ENCODE peak calls at places on chromosomes 13 and 19, in six cellular contexts. K is LNCaP clone FGC, W is heart left ventricle, U is MM.1S, P is lower leg skin, R is activated B cell treated with CpG ODN at 0.5 μM for 24 hours. G is an unnamed sample.
A peak's percentile ranks its signal among the peaks of the same experiment; 100 is the strongest.

GRCh38 chr19:1244693-1245451 is 3.3 kb downstream of the ATP5F1D start:
- DNase-seq in K (no peak), W (peak; percentile 92), U (no peak), P (peak; percentile 94), R (no peak), G (peak; percentile 92)

GRCh38 chr13:38394777-38395504 is 45.3 kb downstream of the UFM1 start:
- DNase-seq in K (no peak), W (no peak), U (no peak), P (no peak), R (no peak), G (no peak)

GRCh38 chr19:45097776-45098520 is 5.0 kb downstream of the PPP1R37 start:
- DNase-seq in K (no peak), W (peak; percentile 78), U (no peak), P (peak; percentile 94), R (no peak), G (peak; percentile 82)

GRCh38 chr19:37551123-37551993 is 43.2 kb downstream of the ZNF571 start:
- DNase-seq in K (no peak), W (peak; percentile 70), U (no peak), P (peak; percentile 84), R (peak; percentile 70), G (peak; percentile 29)

GRCh38 chr13:79799049-79799448 is 318.1 kb downstream of the NDFIP2 start:
- DNase-seq in K (no peak), W (no peak), U (no peak), P (no peak), R (no peak), G (no peak)

GRCh38 chr13:99596180-99596579 is 94.9 kb downstream of the TM9SF2 start:
- DNase-seq in K (no peak), W (no peak), U (no peak), P (no peak), R (no peak), G (no peak)

GRCh38 chr19:44664976-44665375 is 6.3 kb upstream of the CEACAM19 start:
- DNase-seq in K (no peak), W (no peak), U (no peak), P (no peak), R (no peak), G (no peak)

GRCh38 chr19:33401683-33402420 is 28.3 kb downstream of the CEBPG start:
- DNase-seq in K (no peak), W (no peak), U (no peak), P (no peak), R (no peak), G (no peak)

GRCh38 chr13:62046512-62046911 is 630.9 kb upstream of the PCDH20 start:
- DNase-seq in K (no peak), W (no peak), U (no peak), P (no peak), R (no peak), G (no peak)

GRCh38 chr13:41601718-41602445 is 144.5 kb downstream of the RGCC start:
- DNase-seq in K (no peak), W (no peak), U (no peak), P (no peak), R (no peak), G (no peak)

GRCh38 chr13:50451609-50452008 is 391.9 kb downstream of the DLEU7 start:
- DNase-seq in K (no peak), W (no peak), U (no peak), P (no peak), R (no peak), G (no peak)

GRCh38 chr13:71864094-71864980 is 2.7 kb downstream of the DACH1 start:
- DNase-seq in K (no peak), W (peak; percentile 54), U (no peak), P (no peak), R (no peak), G (peak; percentile 89)

GRCh38 chr19:17327068-17327653 is 7.5 kb downstream of the ANO8 start:
- DNase-seq in K (no peak), W (no peak), U (no peak), P (no peak), R (no peak), G (no peak)

GRCh38 chr13:45496942-45497341 is 32.2 kb downstream of the COG3 start:
- DNase-seq in K (no peak), W (no peak), U (no peak), P (no peak), R (no peak), G (no peak)

GRCh38 chr13:93730780-93731179 is 504.2 kb downstream of the GPC6 start:
- DNase-seq in K (no peak), W (no peak), U (no peak), P (no peak), R (no peak), G (no peak)

GRCh38 chr19:2524361-2524839 is 48.5 kb downstream of the GADD45B start:
- DNase-seq in K (no peak), W (no peak), U (no peak), P (no peak), R (no peak), G (no peak)

GRCh38 chr19:44344255-44344654 is 12.2 kb downstream of the ZNF112 start:
- DNase-seq in K (no peak), W (no peak), U (peak; percentile 59), P (no peak), R (no peak), G (no peak)

DNA sequence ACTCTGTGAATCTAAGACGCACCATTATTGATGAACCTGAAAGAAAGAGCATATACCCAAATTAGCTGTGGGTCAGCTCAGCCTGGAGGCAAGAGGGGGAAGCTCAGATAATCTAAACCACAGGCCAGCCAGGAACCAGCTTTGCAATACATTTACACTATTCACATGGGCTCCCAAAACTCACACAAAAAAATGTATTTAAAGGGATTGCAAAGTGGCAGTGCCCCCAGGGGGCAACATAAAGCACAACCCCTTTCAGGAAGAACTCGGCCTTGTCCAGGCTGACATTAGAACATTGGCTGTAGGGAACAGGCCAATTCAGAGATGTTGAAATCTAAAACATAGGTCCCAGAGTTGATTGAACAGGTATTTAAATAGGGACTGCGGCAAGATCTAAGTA is 3.2 kb upstream of the PROZ start:
- DNase-seq in K (no peak), W (no peak), U (no peak), P (peak; percentile 67), R (no peak), G (no peak)
- TF ChIP-seq CTCF in K (no peak), W (no peak), U (no peak), P (no peak), R (no peak), G (no peak)

DNA sequence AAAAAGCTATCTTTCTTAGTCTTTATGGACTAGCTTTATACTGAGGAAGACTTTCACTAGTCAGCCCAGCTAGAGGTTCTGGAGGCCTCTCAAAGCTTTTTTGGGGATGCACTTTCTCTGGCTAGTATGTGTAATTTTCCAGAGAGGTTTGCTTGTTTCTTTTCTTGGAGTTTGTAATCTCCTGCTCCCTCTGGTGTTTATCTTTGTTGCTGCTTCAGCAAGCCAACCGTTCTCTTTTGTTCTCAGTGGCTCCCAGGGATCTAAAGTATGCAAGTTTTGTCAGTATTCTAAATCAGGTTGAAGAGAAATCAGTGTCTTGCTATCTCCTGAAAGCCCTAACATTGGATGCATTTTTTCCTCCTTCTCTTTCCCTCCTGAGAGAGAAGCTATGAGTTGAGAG is 121.1 kb upstream of the MYO16 start:
- DNase-seq in K (no peak), W (no peak), U (no peak), P (no peak), R (no peak), G (no peak)
- TF ChIP-seq CTCF in K (peak; percentile 46), W (peak; percentile 32), U (peak; percentile 7), P (no peak), R (no peak), G (peak; percentile 6)

GRCh38 chr13:100675660-100676129 is 1.1 kb upstream of the TMTC4 start:
- DNase-seq in K (no peak), W (no peak), U (no peak), P (no peak), R (no peak), G (no peak)

GRCh38 chr13:100673831-100674362 is 698 bp downstream of the TMTC4 start:
- DNase-seq in K (no peak), W (peak; percentile 52), U (peak; percentile 24), P (no peak), R (no peak), G (peak; percentile 66)

GRCh38 chr13:100674363-100674847 is at the start of gene TMTC4:
- DNase-seq in K (no peak), W (no peak), U (no peak), P (no peak), R (no peak), G (peak; percentile 63)

GRCh38 chr13:100673376-100673830 is 1.2 kb downstream of the TMTC4 start:
- DNase-seq in K (no peak), W (no peak), U (no peak), P (no peak), R (peak; percentile 24), G (no peak)

DNA sequence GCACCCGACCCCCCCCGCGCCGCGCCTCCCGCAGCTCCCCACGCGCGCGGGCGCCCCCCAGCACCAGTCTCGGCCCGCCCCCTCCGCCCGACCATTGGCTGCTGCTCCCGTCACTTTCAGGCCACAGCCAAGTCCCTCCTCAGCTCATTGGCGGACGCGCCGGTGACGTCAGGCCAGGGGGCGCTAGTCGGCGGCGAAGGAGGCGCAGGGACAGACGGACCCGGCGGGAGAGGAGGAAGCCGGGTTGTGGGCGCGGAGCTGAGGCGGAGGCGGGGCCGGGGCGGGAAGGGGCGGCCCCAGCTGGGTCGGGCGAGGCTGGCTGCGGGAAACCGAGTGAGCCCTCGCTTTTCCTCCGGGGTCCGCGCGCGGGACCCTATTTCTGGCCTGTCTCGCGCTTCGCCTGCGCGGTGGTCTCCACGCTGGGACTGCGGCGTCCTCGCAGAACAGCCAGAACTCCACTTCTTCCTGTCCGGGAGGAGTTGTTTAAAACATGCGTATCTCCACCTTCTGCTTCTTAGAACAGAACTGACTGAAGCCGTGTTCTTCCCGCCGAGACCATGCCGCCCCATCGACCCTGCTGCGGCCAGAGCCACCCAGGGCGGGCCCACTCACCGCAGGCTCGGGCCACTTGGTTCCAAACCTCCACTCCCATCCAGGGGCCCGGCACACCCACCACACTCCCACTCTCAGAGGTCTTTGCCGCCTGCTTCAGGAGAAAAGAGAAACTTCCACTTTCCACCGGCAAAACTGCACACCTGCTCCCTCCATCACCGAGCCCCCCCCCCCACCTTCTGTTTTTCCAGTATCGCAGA is 459 bp upstream of the TMTC4 start:
- DNase-seq in K (peak; percentile 76), W (peak; percentile 100), U (peak; percentile 99), P (peak; percentile 100), R (peak; percentile 100), G (peak; percentile 99)
- TF ChIP-seq CTCF in K (peak; percentile 51), W (peak; percentile 31), U (peak; percentile 27), P (no peak), R (no peak), G (peak; percentile 40)

DNA sequence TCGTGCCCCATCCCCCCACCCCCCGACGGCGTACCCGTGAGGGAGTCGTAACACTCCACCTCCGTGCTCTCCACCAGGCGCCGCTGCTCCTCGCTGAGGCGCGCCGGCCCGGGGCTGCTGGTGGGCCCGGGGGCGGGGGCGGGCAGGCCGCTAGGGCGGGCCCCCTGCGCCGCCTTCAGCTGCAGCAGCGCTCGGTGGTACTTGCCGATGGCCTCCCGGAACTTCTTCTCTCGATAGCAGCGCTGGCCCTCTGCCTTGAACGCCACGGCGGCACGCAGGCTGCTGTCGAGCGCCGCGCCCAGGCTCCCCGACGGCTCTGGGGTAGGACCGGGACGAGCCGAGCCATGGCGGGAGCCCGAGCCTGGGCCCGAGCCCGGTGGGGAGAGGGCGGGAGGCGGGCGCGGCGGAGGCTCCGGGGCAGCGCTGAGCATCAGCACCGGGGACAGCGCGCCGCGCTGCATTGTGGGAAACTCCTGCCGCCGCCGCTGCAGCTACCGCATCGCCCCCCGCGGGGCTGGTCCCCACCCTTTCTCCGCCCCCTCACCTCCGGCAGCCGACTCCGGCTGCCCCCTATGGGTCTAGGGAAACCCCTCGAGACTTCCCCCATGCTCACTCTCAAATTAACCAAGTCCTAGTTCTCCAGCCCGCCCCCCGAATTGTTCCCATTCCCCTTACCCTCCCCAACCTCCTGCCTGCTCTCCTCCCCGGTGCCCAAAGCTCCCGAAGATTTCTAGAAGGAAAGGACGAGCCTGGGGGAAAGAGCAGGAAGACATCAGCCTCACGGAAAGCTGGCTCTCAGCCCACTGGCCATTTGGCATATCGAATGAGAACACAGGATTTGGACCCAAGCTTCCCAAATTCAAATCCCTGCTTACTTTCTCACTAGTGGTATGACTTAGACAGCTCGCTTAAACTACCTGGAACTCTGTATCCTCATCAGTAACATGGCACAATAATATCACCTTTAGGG is at the start of gene TTC9B:
- DNase-seq in K (no peak), W (no peak), U (no peak), P (no peak), R (peak; percentile 39), G (no peak)
- TF ChIP-seq CTCF in K (no peak), W (no peak), U (no peak), P (no peak), R (no peak), G (no peak)